ENCODE peak calls at places on chromosomes 13 and 19, in seven cellular contexts. One of them, this sample, is unnamed.

GRCh38 chr19:32869369-32870153 is at the start of gene SLC7A9:
- DNase-seq in DMS153: no peak
- DNase-seq in NCI-H446: no peak
- DNase-seq in mucosa of descending colon: no peak
- DNase-seq in NCI-H2081: no peak
- DNase-seq in left colon: no peak
- DNase-seq in activated naive CD4-positive, alpha-beta T cell: no peak
- DNase-seq in this sample: no peak

GRCh38 chr19:1392407-1392806 is 8.7 kb downstream of the NDUFS7 start:
- DNase-seq in NCI-H2081: no peak
- DNase-seq in activated naive CD4-positive, alpha-beta T cell: no peak
- DNase-seq in mucosa of descending colon: no peak
- DNase-seq in left colon: no peak
- DNase-seq in NCI-H446: no peak
- DNase-seq in DMS153: no peak
- DNase-seq in this sample: no peak

GRCh38 chr19:48341006-48341405 is 15.7 kb downstream of the EMP3 start:
- DNase-seq in activated naive CD4-positive, alpha-beta T cell: no peak
- DNase-seq in DMS153: peak
- DNase-seq in mucosa of descending colon: no peak
- DNase-seq in NCI-H446: peak
- DNase-seq in left colon: no peak
- DNase-seq in NCI-H2081: peak
- DNase-seq in this sample: peak

GRCh38 chr13:110714798-110715394 is 1.4 kb downstream of the ING1 start:
- DNase-seq in DMS153: no peak
- DNase-seq in NCI-H2081: peak
- DNase-seq in NCI-H446: no peak
- DNase-seq in mucosa of descending colon: peak
- DNase-seq in left colon: peak
- DNase-seq in activated naive CD4-positive, alpha-beta T cell: no peak
- DNase-seq in this sample: peak

GRCh38 chr19:50870417-50871089 is 2.7 kb upstream of the KLK2 start:
- DNase-seq in activated naive CD4-positive, alpha-beta T cell: no peak
- DNase-seq in NCI-H2081: no peak
- DNase-seq in left colon: no peak
- DNase-seq in NCI-H446: no peak
- DNase-seq in DMS153: no peak
- DNase-seq in mucosa of descending colon: no peak
- DNase-seq in this sample: peak

GRCh38 chr13:36512771-36513170 is 80.5 kb downstream of the CCNA1 start:
- DNase-seq in DMS153: no peak
- DNase-seq in left colon: no peak
- DNase-seq in NCI-H2081: no peak
- DNase-seq in activated naive CD4-positive, alpha-beta T cell: no peak
- DNase-seq in NCI-H446: no peak
- DNase-seq in mucosa of descending colon: no peak
- DNase-seq in this sample: no peak

GRCh38 chr19:51339687-51340656 is 2.0 kb downstream of the VSIG10L start:
- DNase-seq in left colon: peak
- DNase-seq in mucosa of descending colon: peak
- DNase-seq in NCI-H446: peak
- DNase-seq in NCI-H2081: no peak
- DNase-seq in activated naive CD4-positive, alpha-beta T cell: peak
- DNase-seq in DMS153: peak
- DNase-seq in this sample: peak

GRCh38 chr19:20667281-20667680 is 5.9 kb upstream of the ZNF626 start:
- DNase-seq in DMS153: no peak
- DNase-seq in left colon: no peak
- DNase-seq in mucosa of descending colon: no peak
- DNase-seq in NCI-H2081: no peak
- DNase-seq in NCI-H446: no peak
- DNase-seq in activated naive CD4-positive, alpha-beta T cell: no peak
- DNase-seq in this sample: no peak

GRCh38 chr19:2659856-2660432 is 42.5 kb downstream of the GNG7 start:
- DNase-seq in mucosa of descending colon: no peak
- DNase-seq in DMS153: no peak
- DNase-seq in activated naive CD4-positive, alpha-beta T cell: no peak
- DNase-seq in left colon: no peak
- DNase-seq in NCI-H2081: no peak
- DNase-seq in NCI-H446: no peak
- DNase-seq in this sample: no peak

GRCh38 chr19:15330801-15331418 is 1.4 kb downstream of the BRD4 start:
- DNase-seq in activated naive CD4-positive, alpha-beta T cell: no peak
- DNase-seq in left colon: no peak
- DNase-seq in NCI-H446: no peak
- DNase-seq in DMS153: no peak
- DNase-seq in NCI-H2081: no peak
- DNase-seq in mucosa of descending colon: no peak
- DNase-seq in this sample: no peak

GRCh38 chr13:35157143-35157755 is 215.2 kb downstream of the NBEA start:
- DNase-seq in NCI-H2081: peak
- DNase-seq in left colon: no peak
- DNase-seq in activated naive CD4-positive, alpha-beta T cell: no peak
- DNase-seq in DMS153: peak
- DNase-seq in mucosa of descending colon: no peak
- DNase-seq in NCI-H446: peak
- DNase-seq in this sample: peak

GRCh38 chr13:43784491-43784890 is 2.3 kb downstream of the ENOX1 start:
- DNase-seq in mucosa of descending colon: no peak
- DNase-seq in left colon: no peak
- DNase-seq in activated naive CD4-positive, alpha-beta T cell: no peak
- DNase-seq in NCI-H446: no peak
- DNase-seq in DMS153: no peak
- DNase-seq in NCI-H2081: no peak
- DNase-seq in this sample: no peak

GRCh38 chr19:44988896-44989563 is 12.2 kb upstream of the RELB start:
- DNase-seq in NCI-H446: peak
- DNase-seq in mucosa of descending colon: peak
- DNase-seq in DMS153: no peak
- DNase-seq in left colon: peak
- DNase-seq in NCI-H2081: peak
- DNase-seq in activated naive CD4-positive, alpha-beta T cell: no peak
- DNase-seq in this sample: peak

GRCh38 chr19:44969437-44969836 is 14.3 kb downstream of the CLPTM1 start:
- DNase-seq in NCI-H2081: no peak
- DNase-seq in DMS153: no peak
- DNase-seq in NCI-H446: no peak
- DNase-seq in left colon: no peak
- DNase-seq in mucosa of descending colon: no peak
- DNase-seq in activated naive CD4-positive, alpha-beta T cell: no peak
- DNase-seq in this sample: no peak

GRCh38 chr13:74093691-74094090 is 40.5 kb downstream of the KLF12 start:
- DNase-seq in left colon: no peak
- DNase-seq in NCI-H2081: no peak
- DNase-seq in NCI-H446: no peak
- DNase-seq in activated naive CD4-positive, alpha-beta T cell: no peak
- DNase-seq in mucosa of descending colon: no peak
- DNase-seq in DMS153: no peak
- DNase-seq in this sample: no peak

GRCh38 chr19:50319156-50319555 is 10.0 kb downstream of the KCNC3 start:
- DNase-seq in DMS153: no peak
- DNase-seq in NCI-H2081: no peak
- DNase-seq in mucosa of descending colon: peak
- DNase-seq in left colon: no peak
- DNase-seq in NCI-H446: no peak
- DNase-seq in activated naive CD4-positive, alpha-beta T cell: no peak
- DNase-seq in this sample: no peak

GRCh38 chr19:46753420-46754155 is 7.3 kb upstream of the STRN4 start:
- DNase-seq in NCI-H446: peak
- DNase-seq in DMS153: peak
- DNase-seq in mucosa of descending colon: peak
- DNase-seq in NCI-H2081: peak
- DNase-seq in left colon: no peak
- DNase-seq in activated naive CD4-positive, alpha-beta T cell: no peak
- DNase-seq in this sample: peak

GRCh38 chr13:31134055-31134711 is 27.5 kb downstream of the HSPH1 start:
- DNase-seq in NCI-H446: no peak
- DNase-seq in activated naive CD4-positive, alpha-beta T cell: no peak
- DNase-seq in mucosa of descending colon: no peak
- DNase-seq in DMS153: no peak
- DNase-seq in left colon: no peak
- DNase-seq in NCI-H2081: no peak
- DNase-seq in this sample: no peak

GRCh38 chr13:30877335-30877734 is 28.7 kb upstream of the MEDAG start:
- DNase-seq in NCI-H2081: no peak
- DNase-seq in activated naive CD4-positive, alpha-beta T cell: no peak
- DNase-seq in left colon: no peak
- DNase-seq in mucosa of descending colon: no peak
- DNase-seq in NCI-H446: no peak
- DNase-seq in DMS153: no peak
- DNase-seq in this sample: no peak

GRCh38 chr19:1057185-1057857 is 9.6 kb upstream of the ARHGAP45 start:
- DNase-seq in activated naive CD4-positive, alpha-beta T cell: no peak
- DNase-seq in NCI-H2081: peak
- DNase-seq in left colon: no peak
- DNase-seq in mucosa of descending colon: no peak
- DNase-seq in NCI-H446: no peak
- DNase-seq in DMS153: no peak
- DNase-seq in this sample: no peak

GRCh38 chr13:85816413-85816812 is 17.2 kb upstream of the SLITRK6 start:
- DNase-seq in left colon: no peak
- DNase-seq in NCI-H2081: peak
- DNase-seq in NCI-H446: no peak
- DNase-seq in activated naive CD4-positive, alpha-beta T cell: no peak
- DNase-seq in DMS153: no peak
- DNase-seq in mucosa of descending colon: no peak
- DNase-seq in this sample: no peak

GRCh38 chr13:37288057-37288720 is 182.7 kb upstream of the CSNK1A1L start:
- DNase-seq in activated naive CD4-positive, alpha-beta T cell: no peak
- DNase-seq in left colon: no peak
- DNase-seq in DMS153: no peak
- DNase-seq in NCI-H446: no peak
- DNase-seq in mucosa of descending colon: no peak
- DNase-seq in NCI-H2081: no peak
- DNase-seq in this sample: no peak